ENCODE peak calls at places on chromosomes 3 and 15, in four cellular contexts. One of them, this sample, is unnamed.

GRCh38 chr15:37520882-37521281 is 413.6 kb upstream of the TMCO5A start:
- DNase-seq in spleen: no peak
- DNase-seq in uterus: no peak
- DNase-seq in IMR-90: no peak
- DNase-seq in this sample: no peak

GRCh38 chr15:74431645-74432044 is 2.1 kb downstream of the SEMA7A start:
- DNase-seq in spleen: no peak
- DNase-seq in uterus: no peak
- DNase-seq in IMR-90: no peak
- DNase-seq in this sample: no peak

GRCh38 chr3:46703013-46703520 is 1.9 kb downstream of the TMIE start:
- DNase-seq in spleen: peak; percentile 59
- DNase-seq in uterus: no peak
- DNase-seq in IMR-90: no peak
- DNase-seq in this sample: no peak

GRCh38 chr3:21825684-21826083 is 74.7 kb upstream of the ZNF385D start:
- DNase-seq in spleen: no peak
- DNase-seq in uterus: no peak
- DNase-seq in IMR-90: no peak
- DNase-seq in this sample: no peak

GRCh38 chr3:196048922-196049566 is 32.8 kb downstream of the TFRC start:
- DNase-seq in spleen: no peak
- DNase-seq in uterus: no peak
- DNase-seq in IMR-90: no peak
- DNase-seq in this sample: no peak

GRCh38 chr3:170438836-170439235 is 20.2 kb downstream of the CLDN11 start:
- DNase-seq in spleen: no peak
- DNase-seq in uterus: no peak
- DNase-seq in IMR-90: no peak
- DNase-seq in this sample: no peak

GRCh38 chr15:95840004-95840403 is 490.5 kb upstream of the NR2F2 start:
- DNase-seq in spleen: no peak
- DNase-seq in uterus: peak; percentile 64
- DNase-seq in IMR-90: peak; percentile 93
- DNase-seq in this sample: no peak

GRCh38 chr15:81000144-81000625 is 538 bp upstream of the TLNRD1 start:
- DNase-seq in spleen: no peak
- DNase-seq in uterus: no peak
- DNase-seq in IMR-90: no peak
- DNase-seq in this sample: peak; percentile 34

GRCh38 chr3:148642616-148643015 is 55.1 kb upstream of the AGTR1 start:
- DNase-seq in spleen: no peak
- DNase-seq in uterus: no peak
- DNase-seq in IMR-90: peak; percentile 68
- DNase-seq in this sample: no peak

GRCh38 chr3:194035406-194036138 is 100.4 kb upstream of the HES1 start:
- DNase-seq in spleen: no peak
- DNase-seq in uterus: no peak
- DNase-seq in IMR-90: no peak
- DNase-seq in this sample: no peak

GRCh38 chr15:65925338-65925737 is 56.0 kb downstream of the RAB11A start:
- DNase-seq in spleen: no peak
- DNase-seq in uterus: no peak
- DNase-seq in IMR-90: no peak
- DNase-seq in this sample: no peak

GRCh38 chr15:87748483-87748882 is 508.1 kb downstream of the NTRK3 start:
- DNase-seq in spleen: no peak
- DNase-seq in uterus: no peak
- DNase-seq in IMR-90: no peak
- DNase-seq in this sample: no peak

GRCh38 chr3:12644297-12644937 is 19.5 kb downstream of the RAF1 start:
- DNase-seq in spleen: no peak
- DNase-seq in uterus: no peak
- DNase-seq in IMR-90: peak; percentile 82
- DNase-seq in this sample: no peak

GRCh38 chr3:129493206-129493605 is 35.2 kb upstream of the RHO start:
- DNase-seq in spleen: peak; percentile 23
- DNase-seq in uterus: no peak
- DNase-seq in IMR-90: no peak
- DNase-seq in this sample: no peak

GRCh38 chr3:156148345-156148945 is 28.1 kb downstream of the KCNAB1 start:
- DNase-seq in spleen: no peak
- DNase-seq in uterus: no peak
- DNase-seq in IMR-90: no peak
- DNase-seq in this sample: no peak

GRCh38 chr3:46954178-46954577 is 22.4 kb downstream of the CCDC12 start:
- DNase-seq in spleen: no peak
- DNase-seq in uterus: no peak
- DNase-seq in IMR-90: no peak
- DNase-seq in this sample: no peak

GRCh38 chr15:74382004-74382816 is 14.8 kb upstream of the CYP11A1 start:
- DNase-seq in spleen: peak; percentile 96
- DNase-seq in uterus: peak; percentile 81
- DNase-seq in IMR-90: peak; percentile 75
- DNase-seq in this sample: peak; percentile 78

GRCh38 chr3:31009881-31010280 is 115.4 kb upstream of the GADL1 start:
- DNase-seq in spleen: no peak
- DNase-seq in uterus: no peak
- DNase-seq in IMR-90: no peak
- DNase-seq in this sample: no peak

GRCh38 chr3:127045435-127046045 is 62.6 kb downstream of the PLXNA1 start:
- DNase-seq in spleen: no peak
- DNase-seq in uterus: no peak
- DNase-seq in IMR-90: no peak
- DNase-seq in this sample: no peak
- H3K4me3 ChIP-seq in spleen: no peak overlapping the region
- H3K4me3 ChIP-seq in uterus: no peak overlapping the region
- H3K4me3 ChIP-seq in IMR-90: no peak overlapping the region
- H3K4me3 ChIP-seq in this sample: no peak overlapping the region

GRCh38 chr3:177813322-177813721 is 616.0 kb upstream of the TBL1XR1 start:
- DNase-seq in spleen: no peak
- DNase-seq in uterus: peak; percentile 44
- DNase-seq in IMR-90: peak; percentile 42
- DNase-seq in this sample: no peak

GRCh38 chr3:177818712-177819111 is 621.4 kb upstream of the TBL1XR1 start:
- DNase-seq in spleen: no peak
- DNase-seq in uterus: no peak
- DNase-seq in IMR-90: no peak
- DNase-seq in this sample: no peak

GRCh38 chr3:177820683-177821316 is 623.5 kb upstream of the TBL1XR1 start:
- DNase-seq in spleen: no peak
- DNase-seq in uterus: no peak
- DNase-seq in IMR-90: peak; percentile 39
- DNase-seq in this sample: no peak

GRCh38 chr3:177816667-177817208 is 619.5 kb upstream of the TBL1XR1 start:
- DNase-seq in spleen: no peak
- DNase-seq in uterus: no peak
- DNase-seq in IMR-90: peak; percentile 59
- DNase-seq in this sample: peak; percentile 26

DNA sequence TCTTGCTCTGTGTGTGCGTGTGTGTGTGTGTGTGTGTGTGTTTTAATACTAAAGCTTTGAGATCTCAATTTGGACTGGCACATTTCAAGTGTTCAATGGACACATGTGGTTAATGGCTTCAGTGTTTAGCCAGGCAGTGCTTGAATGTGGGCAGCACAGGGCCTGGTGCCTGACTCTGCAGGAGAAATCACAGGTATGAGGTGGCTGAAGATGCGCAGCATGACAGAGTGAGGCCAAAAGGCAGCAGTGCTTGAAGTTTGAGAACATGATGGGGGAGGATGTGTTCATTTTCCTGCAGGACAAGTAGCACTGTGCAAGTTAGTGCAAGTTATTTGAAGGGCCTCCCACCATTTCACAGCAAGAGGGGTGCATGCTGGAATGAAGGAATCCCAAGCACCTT is 620.5 kb upstream of the TBL1XR1 start:
- DNase-seq in spleen: no peak
- DNase-seq in uterus: no peak
- DNase-seq in IMR-90: no peak
- DNase-seq in this sample: no peak
- H3K27ac ChIP-seq in spleen: no peak overlapping the region
- H3K27ac ChIP-seq in uterus: no peak overlapping the region
- H3K27ac ChIP-seq in IMR-90: no peak overlapping the region
- H3K27ac ChIP-seq in this sample: no peak overlapping the region

GRCh38 chr3:151230644-151231043 is 27.6 kb upstream of the GPR171 start:
- DNase-seq in spleen: no peak
- DNase-seq in uterus: no peak
- DNase-seq in IMR-90: no peak
- DNase-seq in this sample: no peak
- TF ChIP-seq CTCF in spleen: no peak
- TF ChIP-seq CTCF in uterus: no peak
- TF ChIP-seq CTCF in IMR-90: no peak
- TF ChIP-seq CTCF in this sample: no peak

GRCh38 chr3:15964605-15965061 is 166.9 kb upstream of the ANKRD28 start:
- DNase-seq in spleen: no peak
- DNase-seq in uterus: no peak
- DNase-seq in IMR-90: peak; percentile 77
- DNase-seq in this sample: peak; percentile 25
- H3K4me3 ChIP-seq in spleen: no peak overlapping the region
- H3K4me3 ChIP-seq in uterus: no peak overlapping the region
- H3K4me3 ChIP-seq in IMR-90: peak overlapping the region; percentile 26
- H3K4me3 ChIP-seq in this sample: no peak overlapping the region

GRCh38 chr3:127823590-127823857 is 1.2 kb upstream of the MGLL start:
- DNase-seq in spleen: no peak
- DNase-seq in uterus: no peak
- DNase-seq in IMR-90: no peak
- DNase-seq in this sample: no peak

GRCh38 chr3:127822166-127822835 is at the start of gene MGLL:
- DNase-seq in spleen: peak; percentile 82
- DNase-seq in uterus: peak; percentile 30
- DNase-seq in IMR-90: peak; percentile 50
- DNase-seq in this sample: peak; percentile 26

GRCh38 chr3:127824151-127824825 is 2.0 kb upstream of the MGLL start:
- DNase-seq in spleen: no peak
- DNase-seq in uterus: no peak
- DNase-seq in IMR-90: no peak
- DNase-seq in this sample: no peak

GRCh38 chr3:127820871-127821853 is 1.2 kb downstream of the MGLL start:
- DNase-seq in spleen: peak; percentile 82
- DNase-seq in uterus: no peak
- DNase-seq in IMR-90: peak; percentile 56
- DNase-seq in this sample: no peak

DNA sequence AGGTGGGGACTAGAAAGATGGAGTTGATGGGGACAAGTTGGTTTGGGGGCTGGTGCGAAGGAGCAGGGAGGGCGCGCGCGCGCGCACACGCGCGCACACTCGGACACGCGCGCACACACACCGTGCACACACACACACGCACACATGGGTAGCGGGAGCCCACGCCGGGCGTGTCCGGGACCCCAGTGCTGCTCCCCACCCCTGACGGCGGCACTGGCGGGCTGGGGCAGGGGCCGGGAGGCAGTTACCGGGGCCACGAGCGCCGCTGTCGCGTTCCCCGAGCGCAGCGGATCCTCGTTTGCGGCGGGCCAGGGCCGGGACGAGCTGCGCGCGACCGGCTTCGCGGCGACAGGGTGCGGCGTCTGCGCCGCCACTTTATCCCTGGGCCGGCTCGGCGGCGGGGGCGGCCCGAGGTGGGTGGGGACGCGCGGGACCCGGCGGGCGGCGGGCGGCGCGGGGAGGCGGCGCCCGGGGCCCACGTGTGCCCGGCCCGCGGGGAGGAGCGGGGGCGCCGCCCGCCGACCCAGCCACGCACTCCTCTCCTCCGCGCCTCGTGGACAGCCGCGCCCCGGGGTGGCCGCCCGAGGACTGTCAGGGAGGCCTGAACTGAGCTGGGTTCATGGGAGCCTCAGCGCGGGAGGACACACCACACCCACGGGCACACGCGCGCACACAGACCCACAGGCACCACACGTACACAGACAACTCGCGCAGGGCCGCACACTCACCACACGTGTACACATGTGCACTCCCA is 698 bp upstream of the MGLL start:
- DNase-seq in spleen: peak; percentile 85
- DNase-seq in uterus: no peak
- DNase-seq in IMR-90: peak; percentile 33
- DNase-seq in this sample: peak; percentile 29
- H3K27ac ChIP-seq in spleen: peak overlapping the region; percentile 88
- H3K27ac ChIP-seq in uterus: peak overlapping the region; percentile 71
- H3K27ac ChIP-seq in IMR-90: peak overlapping the region; percentile 80
- H3K27ac ChIP-seq in this sample: no peak overlapping the region

GRCh38 chr15:78597583-78597982 is 23.2 kb downstream of the CHRNA3 start:
- DNase-seq in spleen: no peak
- DNase-seq in uterus: no peak
- DNase-seq in IMR-90: no peak
- DNase-seq in this sample: no peak

GRCh38 chr15:78599189-78599588 is 21.6 kb downstream of the CHRNA3 start:
- DNase-seq in spleen: no peak
- DNase-seq in uterus: no peak
- DNase-seq in IMR-90: no peak
- DNase-seq in this sample: no peak

GRCh38 chr15:78598348-78598747 is 22.4 kb downstream of the CHRNA3 start:
- DNase-seq in spleen: no peak
- DNase-seq in uterus: no peak
- DNase-seq in IMR-90: no peak
- DNase-seq in this sample: no peak
- TF ChIP-seq CTCF in spleen: no peak
- TF ChIP-seq CTCF in uterus: no peak
- TF ChIP-seq CTCF in IMR-90: no peak
- TF ChIP-seq CTCF in this sample: no peak

This sample was measured in A673.